ENCODE peak calls at places on chromosomes 13 and 19, in ten cellular contexts. B, Q, V, K, N, J, F, G, W and D are unnamed samples.

GRCh38 chr13:23899555-23899954 is 2.3 kb upstream of the C1QTNF9B start:
- DNase-seq in G (no peak), W (no peak), F (peak; percentile 44), Q (peak; percentile 76), K (no peak), B (no peak), J (no peak), N (no peak), V (peak; percentile 79), D (peak; percentile 30)

GRCh38 chr13:43239441-43239840 is 216.1 kb downstream of the DNAJC15 start:
- DNase-seq in B (no peak), J (no peak), Q (no peak), W (no peak), V (no peak), N (no peak), G (no peak), F (no peak), K (no peak), D (no peak)

GRCh38 chr19:1748703-1749341 is 4.5 kb upstream of the ONECUT3 start:
- DNase-seq in J (no peak), G (no peak), V (no peak), F (no peak), K (peak; percentile 87), W (no peak), Q (no peak), B (no peak), N (no peak), D (no peak)

GRCh38 chr13:69793803-69794453 is 313.7 kb upstream of the ATXN8OS start:
- DNase-seq in W (no peak), Q (no peak), V (no peak), B (no peak), J (no peak), N (no peak), F (no peak), G (no peak), K (peak; percentile 5), D (no peak)

GRCh38 chr19:55537741-55538111 is 793 bp upstream of the SBK2 start:
- DNase-seq in V (no peak), Q (no peak), W (no peak), K (peak; percentile 88), N (no peak), G (no peak), F (peak; percentile 41), J (no peak), B (no peak), D (no peak)

GRCh38 chr13:42750858-42751257 is 30.5 kb upstream of the FAM216B start:
- DNase-seq in K (no peak), B (no peak), G (no peak), W (no peak), N (no peak), Q (no peak), F (no peak), V (no peak), J (no peak), D (no peak)

GRCh38 chr13:27442071-27442647 is 8.2 kb downstream of the MTIF3 start:
- DNase-seq in W (no peak), K (peak; percentile 44), G (peak; percentile 26), Q (no peak), B (peak; percentile 6), F (no peak), N (no peak), V (no peak), J (peak; percentile 24), D (no peak)

GRCh38 chr19:33906578-33907335 is 110.1 kb downstream of the KCTD15 start:
- DNase-seq in G (no peak), J (no peak), Q (no peak), W (no peak), K (peak; percentile 79), N (no peak), F (no peak), B (no peak), V (peak; percentile 8), D (no peak)

GRCh38 chr13:113121928-113122420 is 625 bp upstream of the F10 start:
- DNase-seq in W (no peak), J (no peak), K (peak; percentile 61), Q (no peak), G (no peak), V (no peak), N (no peak), F (no peak), B (no peak), D (no peak)

GRCh38 chr13:42107006-42107405 is 58.6 kb downstream of the DGKH start:
- DNase-seq in V (no peak), J (no peak), N (no peak), F (no peak), B (no peak), Q (no peak), G (no peak), K (no peak), W (no peak), D (no peak)

GRCh38 chr13:43132911-43133310 is 109.5 kb downstream of the DNAJC15 start:
- DNase-seq in Q (peak; percentile 55), K (no peak), G (no peak), J (no peak), N (no peak), W (no peak), B (no peak), F (no peak), V (no peak), D (no peak)

GRCh38 chr13:30832845-30833332 is 73.2 kb upstream of the MEDAG start:
- DNase-seq in W (no peak), F (no peak), G (no peak), N (no peak), Q (peak; percentile 10), J (peak; percentile 96), K (peak; percentile 79), B (peak; percentile 9), V (no peak), D (no peak)

GRCh38 chr13:29161653-29162052 is 341.5 kb downstream of the MTUS2 start:
- DNase-seq in J (no peak), Q (no peak), W (no peak), N (no peak), F (no peak), V (no peak), G (no peak), B (no peak), K (no peak), D (no peak)

GRCh38 chr19:16461630-16462051 is 10.1 kb downstream of the EPS15L1 start:
- DNase-seq in W (no peak), G (no peak), J (no peak), B (no peak), K (peak; percentile 33), F (no peak), V (no peak), N (no peak), Q (no peak), D (no peak)

GRCh38 chr13:46134961-46135522 is 30.2 kb upstream of the CPB2 start:
- DNase-seq in F (no peak), G (no peak), V (peak; percentile 9), N (no peak), B (no peak), J (peak; percentile 24), Q (no peak), K (peak; percentile 37), W (no peak), D (no peak)

GRCh38 chr13:45339867-45340266 is 1.1 kb downstream of the TPT1 start:
- DNase-seq in V (no peak), G (peak; percentile 14), J (no peak), F (no peak), Q (no peak), W (no peak), N (no peak), K (no peak), B (peak; percentile 27), D (no peak)

GRCh38 chr19:44204772-44205171 is 7.6 kb upstream of the ZNF227 start:
- DNase-seq in N (no peak), V (no peak), B (no peak), K (no peak), Q (no peak), F (no peak), W (no peak), G (no peak), J (no peak), D (no peak)

GRCh38 chr13:87208636-87209035 is 462.5 kb upstream of the SLITRK5 start:
- DNase-seq in F (no peak), K (no peak), J (no peak), B (no peak), N (no peak), G (no peak), V (no peak), Q (no peak), W (no peak), D (no peak)